ENCODE peak calls at places on chromosomes 12 and 14, in seven cellular contexts. K is COR-L47, R is bronchial epithelial cell, O is NCI-H1105, X is T-helper 2 cell, E is activated T-cell treated with anti-CD3 and anti-CD28 coated beads for 1 hour, F is astrocyte. T is an unnamed sample.

GRCh38 chr14:69138189-69138535 is 14.8 kb downstream of the DCAF5 start:
- DNase-seq in K (no peak), E (no peak), R (peak), X (no peak), F (peak), O (no peak), T (peak)

GRCh38 chr14:53515264-53515663 is 362.1 kb upstream of the DDHD1 start:
- DNase-seq in K (no peak), O (no peak), E (no peak), R (no peak), F (peak), X (no peak), T (no peak)

GRCh38 chr12:2168808-2169207 is 116.0 kb downstream of the CACNA1C start:
- DNase-seq in O (no peak), X (no peak), E (no peak), F (peak), R (peak), K (no peak), T (peak)

GRCh38 chr12:114685320-114685781 is 1.4 kb upstream of the TBX3 start:
- DNase-seq in K (no peak), F (no peak), O (no peak), R (no peak), X (no peak), E (no peak), T (no peak)

GRCh38 chr12:85872497-85873091 is 1.5 kb upstream of the NTS start:
- DNase-seq in R (peak), K (peak), X (no peak), E (no peak), F (peak), O (peak), T (peak)

GRCh38 chr12:27524839-27525238 is 833 bp downstream of the PPFIBP1 start:
- DNase-seq in F (no peak), K (no peak), E (no peak), O (no peak), R (peak), X (no peak), T (peak)

GRCh38 chr14:92690171-92691011 is 58.0 kb downstream of the LGMN start:
- DNase-seq in O (peak), X (no peak), F (peak), K (peak), E (no peak), R (peak), T (peak)

GRCh38 chr12:117158911-117159310 is 31.4 kb downstream of the FBXO21 start:
- DNase-seq in E (no peak), F (peak), O (no peak), R (peak), X (no peak), K (no peak), T (no peak)

GRCh38 chr12:93358058-93358457 is 19.7 kb upstream of the NUDT4 start:
- DNase-seq in R (no peak), F (no peak), K (no peak), O (no peak), X (no peak), E (no peak), T (no peak)

T was measured in MCF 10A.